ENCODE peak calls at places on chromosome 14, in five cellular contexts. U is OCI-LY7; D is mammary epithelial cell; K is CD4-positive, alpha-beta T cell; Y is lower lobe of right lung. G is an unnamed sample.

GRCh38 chr14:53295985-53296582 is 143.0 kb upstream of the DDHD1 start:
- DNase-seq in U (peak), D (peak), K (no peak), Y (no peak), G (peak)

GRCh38 chr14:22549981-22550670 is 38.9 kb downstream of the DAD1 start:
- DNase-seq in U (peak), D (no peak), K (no peak), Y (no peak), G (peak)

GRCh38 chr14:69693145-69693544 is 73.8 kb upstream of the SRSF5 start:
- DNase-seq in U (peak), D (no peak), K (no peak), Y (no peak), G (peak)

GRCh38 chr14:96442355-96442754 is 50.4 kb downstream of the AK7 start:
- DNase-seq in U (no peak), D (no peak), K (no peak), Y (no peak), G (no peak)

GRCh38 chr14:20347747-20348146 is 4.3 kb downstream of the PARP2 start:
- DNase-seq in U (no peak), D (no peak), K (no peak), Y (no peak), G (no peak)

GRCh38 chr14:77459072-77459723 is 1.3 kb downstream of the AHSA1 start:
- DNase-seq in U (peak), D (peak), K (peak), Y (no peak), G (peak)

GRCh38 chr14:95488376-95489162 is 27.9 kb downstream of the SYNE3 start:
- DNase-seq in U (no peak), D (no peak), K (no peak), Y (no peak), G (no peak)

GRCh38 chr14:41230683-41231082 is 376.0 kb upstream of the LRFN5 start:
- DNase-seq in U (no peak), D (no peak), K (no peak), Y (no peak), G (no peak)

GRCh38 chr14:95918466-95918865 is 41.8 kb downstream of the TUNAR start:
- DNase-seq in U (no peak), D (no peak), K (no peak), Y (no peak), G (no peak)

GRCh38 chr14:35883677-35884293 is 57.6 kb downstream of the BRMS1L start:
- DNase-seq in U (peak), D (no peak), K (no peak), Y (no peak), G (peak)

GRCh38 chr14:70663707-70664179 is 22.0 kb downstream of the TTC9 start:
- DNase-seq in U (peak), D (no peak), K (no peak), Y (no peak), G (no peak)

GRCh38 chr14:32933943-32934890 is 4.5 kb upstream of the NPAS3 start:
- DNase-seq in U (no peak), D (peak), K (no peak), Y (no peak), G (no peak)

GRCh38 chr14:103396463-103396862 is 11.2 kb downstream of the MARK3 start:
- DNase-seq in U (no peak), D (no peak), K (no peak), Y (no peak), G (no peak)

GRCh38 chr14:37697489-37698121 is 102.2 kb downstream of the TTC6 start:
- DNase-seq in U (no peak), D (peak), K (no peak), Y (no peak), G (no peak)

GRCh38 chr14:95431199-95432145 is 85.0 kb downstream of the SYNE3 start:
- DNase-seq in U (peak), D (no peak), K (no peak), Y (no peak), G (peak)

GRCh38 chr14:105841022-105842009 is 314.9 kb downstream of the TMEM121 start:
- DNase-seq in U (peak), D (no peak), K (no peak), Y (no peak), G (no peak)

GRCh38 chr14:65991124-65991523 is 495.0 kb upstream of the CCDC196 start:
- DNase-seq in U (no peak), D (no peak), K (no peak), Y (no peak), G (no peak)

GRCh38 chr14:49553892-49554291 is 32.3 kb downstream of the RPS29 start:
- DNase-seq in U (no peak), D (no peak), K (no peak), Y (no peak), G (no peak)

GRCh38 chr14:52076334-52076733 is 7.5 kb upstream of the NID2 start:
- DNase-seq in U (no peak), D (peak), K (no peak), Y (no peak), G (no peak)

GRCh38 chr14:90697577-90698206 is 118.5 kb downstream of the TTC7B start:
- DNase-seq in U (peak), D (peak), K (peak), Y (peak), G (peak)
- H3K27ac ChIP-seq in U (no peak), D (no peak), K (no peak), Y (peak), G (no peak)

GRCh38 chr14:99741227-99741976 is 51.8 kb upstream of the EML1 start:
- DNase-seq in U (no peak), D (no peak), K (no peak), Y (peak), G (no peak)
- H3K27ac ChIP-seq in U (no peak), D (no peak), K (no peak), Y (peak), G (no peak)

DNA sequence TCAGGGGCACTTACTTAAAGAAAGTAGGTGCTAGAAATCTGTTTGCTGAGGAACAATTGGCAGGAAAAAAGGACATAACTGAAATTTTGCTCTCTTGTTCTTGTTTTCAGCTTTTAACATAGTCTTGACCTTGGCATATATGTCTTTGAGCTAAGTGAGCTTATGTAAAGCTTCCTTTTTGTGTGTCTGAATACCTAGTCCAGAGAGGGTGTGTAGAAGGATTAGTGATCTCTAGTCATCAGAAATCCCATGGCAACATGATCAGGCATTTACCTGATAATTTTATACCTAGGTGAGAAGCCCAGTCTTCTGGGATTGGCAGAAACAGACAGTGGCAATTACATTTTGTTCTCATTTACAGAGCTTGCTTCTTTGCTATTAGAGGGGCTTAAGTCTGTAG is 166.1 kb downstream of the SNAPC1 start:
- DNase-seq in U (no peak), D (no peak), K (no peak), Y (no peak), G (peak)
- H3K27ac ChIP-seq in U (no peak), D (peak), K (no peak), Y (no peak), G (peak)

GRCh38 chr14:98912655-98913054 is 359.3 kb downstream of the BCL11B start:
- DNase-seq in U (peak), D (peak), K (no peak), Y (no peak), G (no peak)
- H3K27ac ChIP-seq in U (no peak), D (no peak), K (no peak), Y (no peak), G (no peak)

GRCh38 chr14:104769324-104770071 is 16.6 kb downstream of the SIVA1 start:
- DNase-seq in U (no peak), D (no peak), K (no peak), Y (no peak), G (no peak)
- H3K27ac ChIP-seq in U (no peak), D (no peak), K (no peak), Y (no peak), G (no peak)

G was measured in Karpas-422.